ENCODE peak calls at places on chromosomes 2 and 18, in nine cellular contexts. G is colonic mucosa, B is pancreas, Z is heart left ventricle, W is body of pancreas, K is endothelial cell, Y is fibroblast of mammary gland, E is BE2C, V is sigmoid colon. M is an unnamed sample.

GRCh38 chr2:109185801-109186570 is 57.0 kb downstream of the SH3RF3 start:
- DNase-seq in G (no peak), B (no peak), Z (peak), W (peak), K (no peak), Y (peak), E (no peak), V (peak), M (peak)

GRCh38 chr2:175679231-175679630 is 322.8 kb downstream of the LNPK start:
- DNase-seq in G (no peak), B (no peak), Z (no peak), W (no peak), K (no peak), Y (no peak), E (no peak), V (no peak), M (no peak)

GRCh38 chr18:24560511-24560981 is 100.1 kb downstream of the HRH4 start:
- DNase-seq in G (no peak), B (no peak), Z (no peak), W (no peak), K (no peak), Y (no peak), E (no peak), V (no peak), M (no peak)

GRCh38 chr2:112812318-112813042 is 24.1 kb downstream of the IL1B start:
- DNase-seq in G (no peak), B (no peak), Z (no peak), W (no peak), K (no peak), Y (peak), E (no peak), V (no peak), M (peak)

GRCh38 chr2:86592547-86593230 is 29.4 kb upstream of the CHMP3 start:
- DNase-seq in G (no peak), B (no peak), Z (no peak), W (no peak), K (no peak), Y (peak), E (no peak), V (peak), M (no peak)

GRCh38 chr2:99485824-99486223 is 4.0 kb downstream of the REV1 start:
- DNase-seq in G (no peak), B (no peak), Z (no peak), W (no peak), K (no peak), Y (no peak), E (no peak), V (no peak), M (no peak)

GRCh38 chr2:27194538-27195354 is 17.1 kb upstream of the ATRAID start:
- DNase-seq in G (no peak), B (no peak), Z (no peak), W (peak), K (no peak), Y (no peak), E (no peak), V (no peak), M (peak)

GRCh38 chr18:48529796-48530195 is 9.0 kb upstream of the CTIF start:
- DNase-seq in G (no peak), B (no peak), Z (no peak), W (no peak), K (no peak), Y (peak), E (no peak), V (no peak), M (peak)

GRCh38 chr2:5781679-5782078 is 89.5 kb downstream of the SOX11 start:
- DNase-seq in G (no peak), B (no peak), Z (no peak), W (no peak), K (no peak), Y (no peak), E (no peak), V (no peak), M (no peak)

GRCh38 chr2:164992818-164993217 is 37.5 kb upstream of the SLC38A11 start:
- DNase-seq in G (peak), B (peak), Z (no peak), W (peak), K (peak), Y (peak), E (peak), V (peak), M (peak)

GRCh38 chr18:75548353-75548752 is 120.8 kb upstream of the SMIM21 start:
- DNase-seq in G (no peak), B (no peak), Z (no peak), W (no peak), K (no peak), Y (no peak), E (no peak), V (no peak), M (no peak)

GRCh38 chr18:2409906-2410305 is 161.4 kb downstream of the METTL4 start:
- DNase-seq in G (no peak), B (no peak), Z (no peak), W (no peak), K (no peak), Y (no peak), E (no peak), V (no peak), M (no peak)

GRCh38 chr2:183614797-183615429 is 490.7 kb downstream of the NUP35 start:
- DNase-seq in G (no peak), B (no peak), Z (peak), W (peak), K (no peak), Y (peak), E (no peak), V (peak), M (peak)

GRCh38 chr18:9804517-9805104 is 81.2 kb upstream of the TXNDC2 start:
- DNase-seq in G (no peak), B (no peak), Z (peak), W (peak), K (no peak), Y (no peak), E (no peak), V (no peak), M (no peak)

GRCh38 chr2:169768262-169768995 is 30.2 kb upstream of the SSB start:
- DNase-seq in G (peak), B (no peak), Z (peak), W (peak), K (no peak), Y (no peak), E (no peak), V (no peak), M (no peak)

GRCh38 chr18:50849448-50849847 is 29.5 kb upstream of the ME2 start:
- DNase-seq in G (no peak), B (no peak), Z (no peak), W (no peak), K (no peak), Y (no peak), E (no peak), V (no peak), M (no peak)

GRCh38 chr2:4039999-4040398 is 336.6 kb downstream of the DCDC2C start:
- DNase-seq in G (no peak), B (no peak), Z (no peak), W (no peak), K (no peak), Y (no peak), E (no peak), V (no peak), M (no peak)

GRCh38 chr18:61742555-61743429 is 150.0 kb downstream of the RNF152 start:
- DNase-seq in G (no peak), B (no peak), Z (peak), W (peak), K (no peak), Y (peak), E (no peak), V (no peak), M (no peak)

GRCh38 chr2:95025406-95026319 is at the start of gene MAL:
- DNase-seq in G (no peak), B (no peak), Z (peak), W (no peak), K (peak), Y (no peak), E (no peak), V (no peak), M (no peak)

GRCh38 chr2:30798536-30798991 is 8.7 kb downstream of the CAPN13 start:
- DNase-seq in G (no peak), B (no peak), Z (no peak), W (peak), K (peak), Y (no peak), E (no peak), V (no peak), M (no peak)

GRCh38 chr2:16114836-16115235 is 174.5 kb downstream of the MYCN start:
- DNase-seq in G (peak), B (no peak), Z (no peak), W (no peak), K (no peak), Y (no peak), E (peak), V (no peak), M (no peak)

GRCh38 chr18:51278045-51278649 is 80.7 kb upstream of the MEX3C start:
- DNase-seq in G (peak), B (peak), Z (peak), W (peak), K (peak), Y (peak), E (peak), V (no peak), M (peak)

GRCh38 chr2:204205548-204205947 is 269.0 kb downstream of the ICOS start:
- DNase-seq in G (no peak), B (no peak), Z (no peak), W (no peak), K (no peak), Y (no peak), E (no peak), V (no peak), M (no peak)

DNA sequence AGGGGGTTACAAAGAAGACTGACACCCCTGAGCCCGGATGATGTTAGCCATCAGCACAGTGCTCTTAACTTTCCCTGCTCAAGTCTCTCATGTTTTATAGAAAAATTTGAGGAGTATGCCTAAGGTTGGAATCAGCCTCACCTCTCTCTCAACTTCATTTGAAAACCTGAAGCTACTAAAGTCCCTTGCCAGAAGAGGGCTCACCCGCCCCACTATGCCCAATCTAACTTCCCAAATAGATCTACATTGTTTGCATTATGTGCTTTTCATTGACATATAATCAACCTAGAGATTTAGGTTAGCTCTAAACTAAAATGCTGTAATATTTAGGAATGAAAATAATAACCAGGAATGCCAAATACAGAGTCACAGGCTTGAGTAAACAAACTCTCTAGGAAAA is 305.4 kb downstream of the NCKAP5 start:
- DNase-seq in G (no peak), B (no peak), Z (no peak), W (no peak), K (no peak), Y (no peak), E (no peak), V (no peak), M (peak)
- TF ChIP-seq CTCF in G (no peak), B (no peak), Z (no peak), W (no peak), K (no peak), Y (no peak), E (peak), V (no peak), M (peak)

DNA sequence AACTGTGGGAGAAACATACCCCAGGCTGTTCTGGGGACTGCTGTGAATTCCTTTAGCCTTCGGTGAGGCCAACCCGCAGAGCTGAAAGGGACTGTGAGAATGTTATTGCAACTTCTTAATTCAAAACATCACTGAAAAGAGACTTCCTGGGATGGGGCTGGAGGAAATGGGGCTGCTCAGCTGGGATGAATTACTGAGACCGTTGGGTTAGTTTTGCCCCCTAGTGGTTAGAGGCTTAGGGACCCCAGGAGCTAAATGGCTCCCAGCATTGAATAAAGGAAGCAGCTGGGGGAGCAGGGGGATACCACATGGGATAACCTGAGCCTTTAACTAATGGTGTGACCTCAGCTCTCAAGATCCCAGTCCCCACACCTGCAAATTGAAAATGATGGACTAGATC is 941.1 kb upstream of the FANCL start:
- DNase-seq in G (no peak), B (no peak), Z (no peak), W (peak), K (peak), Y (peak), E (peak), V (no peak), M (peak)
- TF ChIP-seq CTCF in G (peak), B (no peak), Z (no peak), W (peak), K (peak), Y (peak), E (peak), V (peak), M (peak)

DNA sequence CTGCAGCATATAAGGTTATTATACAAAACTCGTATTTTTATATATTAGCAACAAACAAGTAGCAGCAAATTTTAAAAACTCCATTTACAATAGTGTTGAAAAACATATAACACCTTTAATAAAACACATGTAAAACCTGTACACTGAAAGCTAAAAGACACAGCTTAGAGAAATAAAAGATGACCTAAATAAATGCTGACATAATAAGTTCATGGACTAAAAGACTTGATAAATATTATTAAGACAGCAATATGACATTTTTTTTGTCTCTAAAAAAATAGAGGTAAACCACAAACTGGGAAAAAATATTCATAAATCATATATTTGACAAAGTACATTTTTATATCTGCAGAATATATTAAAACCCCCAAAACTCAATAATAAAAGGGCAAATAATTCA is 201.4 kb downstream of the SRBD1 start:
- DNase-seq in G (no peak), B (no peak), Z (no peak), W (no peak), K (no peak), Y (no peak), E (no peak), V (no peak), M (no peak)
- TF ChIP-seq CTCF in G (no peak), B (no peak), Z (no peak), W (no peak), K (no peak), Y (no peak), E (no peak), V (no peak), M (no peak)

GRCh38 chr2:62787381-62787780 is 81.9 kb downstream of the EHBP1 start:
- DNase-seq in G (no peak), B (no peak), Z (no peak), W (no peak), K (no peak), Y (peak), E (no peak), V (no peak), M (peak)
- TF ChIP-seq CTCF in G (no peak), B (no peak), Z (peak), W (peak), K (no peak), Y (peak), E (peak), V (peak), M (peak)

DNA sequence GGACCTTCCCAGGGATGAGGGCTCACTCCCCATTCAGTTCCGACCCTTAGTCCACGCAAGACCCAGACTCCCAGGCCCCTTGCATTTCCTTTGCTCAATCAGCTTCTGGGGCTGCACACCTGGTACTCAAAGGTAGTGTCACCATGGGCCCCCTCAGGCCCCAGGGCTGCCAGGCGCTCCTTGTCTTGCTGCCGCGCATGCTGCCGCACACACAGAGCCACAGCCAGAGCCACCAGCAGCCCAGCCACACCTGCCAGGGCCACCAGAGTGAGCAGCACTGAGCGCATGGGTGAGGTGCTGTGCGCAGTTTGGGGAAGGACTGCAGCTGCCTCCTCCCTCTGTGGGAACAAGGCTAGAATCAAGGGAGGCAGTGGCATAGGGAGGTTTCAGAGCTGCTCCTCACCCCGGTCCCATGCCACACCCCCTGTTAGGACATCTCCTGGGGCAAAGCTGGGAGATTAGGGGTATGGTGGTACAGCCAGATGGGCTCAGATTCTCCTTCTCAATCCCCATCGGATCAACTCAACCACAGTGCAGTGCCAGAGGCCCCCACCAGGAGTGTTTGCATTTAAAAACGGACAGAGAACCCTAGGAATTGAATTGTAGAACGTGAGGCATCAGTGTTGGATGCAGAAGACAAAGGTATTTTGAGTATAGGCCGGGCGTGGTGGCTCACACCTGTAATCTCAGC is 11.3 kb downstream of the PTPRN start:
- DNase-seq in G (no peak), B (no peak), Z (no peak), W (no peak), K (no peak), Y (no peak), E (no peak), V (peak), M (no peak)
- TF ChIP-seq CTCF in G (no peak), B (no peak), Z (no peak), W (no peak), K (no peak), Y (peak), E (peak), V (no peak), M (peak)

GRCh38 chr2:160784034-160784433 is 290.4 kb upstream of the RBMS1 start:
- DNase-seq in G (no peak), B (no peak), Z (no peak), W (no peak), K (no peak), Y (peak), E (no peak), V (no peak), M (no peak)
- TF ChIP-seq CTCF in G (no peak), B (no peak), Z (no peak), W (no peak), K (no peak), Y (peak), E (peak), V (no peak), M (peak)

GRCh38 chr2:9337901-9338300 is 85.4 kb downstream of the ITGB1BP1 start:
- DNase-seq in G (no peak), B (no peak), Z (no peak), W (no peak), K (no peak), Y (no peak), E (no peak), V (no peak), M (no peak)
- TF ChIP-seq CTCF in G (no peak), B (no peak), Z (no peak), W (no peak), K (no peak), Y (no peak), E (no peak), V (no peak), M (no peak)

GRCh38 chr2:55157474-55157884 is 74.6 kb downstream of the CLHC1 start:
- DNase-seq in G (no peak), B (no peak), Z (no peak), W (peak), K (no peak), Y (peak), E (no peak), V (no peak), M (no peak)
- TF ChIP-seq CTCF in G (no peak), B (no peak), Z (no peak), W (no peak), K (no peak), Y (peak), E (peak), V (no peak), M (no peak)

M was measured in astrocyte of the spinal cord.